ENCODE peak calls at places on chromosomes 12 and 14, in nine cellular contexts. H is esophagus squamous epithelium, M is HCT116, I is fibroblast of pulmonary artery, L is BJ, F is A673, P is AG10803, V is psoas muscle, A is spleen. Z is an unnamed sample.

GRCh38 chr12:22201101-22201500 is 133.4 kb downstream of the ST8SIA1 start:
- DNase-seq in I (no peak), V (no peak), A (no peak), H (no peak), P (no peak), F (no peak), L (no peak), M (no peak), Z (no peak)

GRCh38 chr14:58353516-58354299 is 42.0 kb upstream of the TOMM20L start:
- DNase-seq in I (no peak), V (no peak), H (no peak), M (no peak), P (peak; percentile 1), A (no peak), F (no peak), L (no peak), Z (no peak)

GRCh38 chr14:56116128-56116900 is 1.9 kb upstream of the PELI2 start:
- DNase-seq in H (no peak), I (no peak), F (no peak), M (no peak), A (peak; percentile 66), V (no peak), P (no peak), L (no peak), Z (no peak)

GRCh38 chr12:124994435-124994975 is 1.1 kb downstream of the BRI3BP start:
- DNase-seq in P (no peak), F (peak; percentile 26), L (no peak), I (no peak), A (peak; percentile 84), V (no peak), M (no peak), H (no peak), Z (no peak)

GRCh38 chr14:89755816-89756215 is 198.7 kb downstream of the EFCAB11 start:
- DNase-seq in P (no peak), V (peak; percentile 77), H (no peak), F (no peak), M (no peak), I (no peak), L (no peak), A (no peak), Z (no peak)

GRCh38 chr12:68759852-68760251 is 13.9 kb downstream of the SLC35E3 start:
- DNase-seq in F (no peak), H (no peak), I (no peak), L (no peak), P (no peak), V (no peak), M (no peak), A (peak; percentile 23), Z (no peak)

GRCh38 chr14:58171090-58171489 is 19.1 kb upstream of the ARMH4 start:
- DNase-seq in A (no peak), I (peak; percentile 83), H (no peak), L (peak; percentile 45), V (peak; percentile 74), F (peak; percentile 88), M (peak; percentile 83), P (peak; percentile 86), Z (no peak)

GRCh38 chr14:69539631-69540410 is 34.9 kb downstream of the CCDC177 start:
- DNase-seq in I (peak; percentile 91), H (no peak), L (no peak), M (no peak), A (no peak), V (no peak), P (peak; percentile 90), F (no peak), Z (no peak)

GRCh38 chr14:85037411-85037810 is 492.5 kb upstream of the FLRT2 start:
- DNase-seq in L (no peak), H (no peak), P (no peak), A (no peak), F (no peak), V (no peak), M (no peak), I (no peak), Z (no peak)

GRCh38 chr12:115752913-115753726 is 524.4 kb downstream of the MED13L start:
- DNase-seq in P (peak; percentile 78), H (no peak), V (no peak), L (no peak), M (peak; percentile 42), I (peak; percentile 86), A (no peak), F (peak; percentile 62), Z (no peak)

DNA sequence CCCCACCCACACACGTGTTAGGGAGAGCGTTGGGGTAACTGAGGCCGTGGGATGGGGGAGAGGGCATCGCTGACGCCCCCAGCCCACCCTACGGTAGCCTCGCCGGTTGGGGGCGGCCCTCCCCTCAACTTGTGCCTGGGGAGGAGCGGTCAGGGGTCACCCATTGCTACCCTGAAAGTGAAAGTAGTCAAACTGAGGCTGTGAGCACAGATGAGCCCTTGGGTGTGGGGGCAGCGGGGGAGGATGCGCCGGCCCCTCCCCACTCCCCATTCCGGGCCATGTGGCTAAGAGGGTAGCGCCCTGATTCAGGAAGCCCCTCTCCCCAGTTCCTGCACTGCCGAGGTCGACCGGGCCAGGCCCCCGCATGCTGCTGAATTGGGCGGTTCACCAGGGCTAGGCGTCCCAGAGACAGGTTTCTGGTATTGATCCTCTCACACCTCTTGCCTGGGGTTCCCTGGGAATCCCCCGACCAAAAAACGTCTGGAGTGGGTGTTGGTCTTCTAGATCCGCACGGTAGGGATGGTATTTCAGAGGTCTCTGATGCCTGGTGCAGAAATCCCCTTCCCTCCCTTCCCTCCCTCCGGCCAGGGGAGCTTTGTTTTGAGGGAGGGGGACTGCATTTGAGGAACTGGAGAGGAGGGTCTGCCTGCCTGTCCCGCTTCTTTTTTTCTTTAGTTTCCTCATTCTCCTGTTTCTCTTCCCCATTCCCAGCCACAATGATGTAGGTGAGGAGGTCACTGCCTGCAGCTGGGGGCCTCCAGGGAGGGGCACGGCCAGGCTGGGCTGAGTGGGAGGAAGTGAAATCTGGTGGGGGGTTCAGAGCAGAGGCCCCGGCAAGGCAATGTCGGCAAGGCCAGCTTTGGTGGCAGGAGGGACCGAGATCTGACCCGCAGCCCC is 999 bp downstream of the SH2B3 start:
- DNase-seq in F (no peak), M (no peak), I (no peak), V (peak; percentile 70), H (no peak), L (no peak), P (no peak), A (peak; percentile 91), Z (no peak)
- TF ChIP-seq CTCF in F (no peak), M (no peak), I (no peak), V (no peak), H (no peak), L (no peak), P (no peak), A (no peak), Z (no peak)

GRCh38 chr14:64770751-64771150 is 66.5 kb downstream of the PLEKHG3 start:
- DNase-seq in P (no peak), V (no peak), H (no peak), F (no peak), I (no peak), M (no peak), A (peak; percentile 71), L (no peak), Z (no peak)

GRCh38 chr14:64773577-64773976 is 69.4 kb downstream of the PLEKHG3 start:
- DNase-seq in V (no peak), A (peak; percentile 56), M (no peak), I (no peak), P (no peak), H (no peak), L (no peak), F (no peak), Z (no peak)

GRCh38 chr14:64771161-64771560 is 66.9 kb downstream of the PLEKHG3 start:
- DNase-seq in P (no peak), F (no peak), H (no peak), L (no peak), M (no peak), V (no peak), I (no peak), A (no peak), Z (no peak)

GRCh38 chr14:64773046-64773445 is 68.8 kb downstream of the PLEKHG3 start:
- DNase-seq in H (no peak), I (no peak), M (no peak), A (peak; percentile 41), L (no peak), P (no peak), V (no peak), F (no peak), Z (no peak)

DNA sequence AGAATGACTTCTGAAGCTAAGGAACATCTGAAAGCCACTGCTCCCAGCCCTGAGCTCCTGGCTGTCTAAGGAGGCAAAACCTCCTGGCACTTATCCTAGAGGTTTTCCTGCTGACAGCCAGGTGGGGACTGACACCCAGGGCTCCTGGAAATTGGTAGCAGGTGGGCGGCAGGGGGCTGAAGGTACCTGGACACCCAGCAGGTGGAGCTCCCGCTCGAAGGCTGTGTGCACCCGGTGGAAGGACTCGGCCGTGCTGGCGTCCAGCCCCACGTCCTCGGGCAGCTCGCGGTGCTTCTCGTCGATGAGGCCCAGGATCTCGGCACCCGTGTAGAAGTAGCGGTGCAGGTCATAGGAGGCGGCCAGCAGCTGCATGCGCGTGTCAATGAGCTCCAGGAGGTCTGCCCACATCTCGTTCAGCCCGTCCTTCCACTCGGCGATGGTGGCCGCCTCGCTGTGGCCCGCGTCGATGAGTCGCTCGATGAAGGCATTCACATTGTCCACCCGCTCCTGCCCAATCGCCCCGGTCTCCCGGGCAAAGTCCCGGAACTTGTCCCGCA is 68.2 kb downstream of the PLEKHG3 start:
- DNase-seq in H (no peak), V (no peak), L (no peak), M (no peak), F (no peak), P (no peak), I (no peak), A (peak; percentile 68), Z (no peak)
- TF ChIP-seq CTCF in H (no peak), V (no peak), L (no peak), M (no peak), F (no peak), P (no peak), I (no peak), A (no peak), Z (no peak)

DNA sequence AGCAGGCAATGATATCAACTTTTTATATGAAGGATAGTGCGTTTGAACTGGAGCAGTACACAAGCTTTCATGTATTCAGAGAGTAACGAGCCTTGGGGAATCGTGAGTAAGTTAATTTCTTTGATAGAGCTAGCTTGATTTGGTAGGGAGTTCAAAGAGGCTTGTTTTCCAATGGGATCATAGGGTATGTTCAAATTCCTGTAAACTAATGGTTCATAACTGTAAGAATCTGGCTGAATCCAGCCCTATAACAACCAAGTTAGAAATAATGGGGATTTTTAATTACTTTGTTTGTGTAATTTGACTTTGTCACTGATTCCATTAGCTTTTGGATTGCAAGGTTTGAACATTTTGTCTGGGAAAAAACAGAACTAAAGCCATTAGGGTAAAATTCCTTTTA is 94.0 kb downstream of the WNK1 start:
- DNase-seq in L (no peak), M (no peak), A (no peak), I (no peak), F (no peak), P (no peak), H (no peak), V (no peak), Z (no peak)
- TF ChIP-seq CTCF in L (no peak), M (no peak), A (no peak), I (no peak), F (no peak), P (no peak), H (no peak), V (no peak), Z (no peak)

DNA sequence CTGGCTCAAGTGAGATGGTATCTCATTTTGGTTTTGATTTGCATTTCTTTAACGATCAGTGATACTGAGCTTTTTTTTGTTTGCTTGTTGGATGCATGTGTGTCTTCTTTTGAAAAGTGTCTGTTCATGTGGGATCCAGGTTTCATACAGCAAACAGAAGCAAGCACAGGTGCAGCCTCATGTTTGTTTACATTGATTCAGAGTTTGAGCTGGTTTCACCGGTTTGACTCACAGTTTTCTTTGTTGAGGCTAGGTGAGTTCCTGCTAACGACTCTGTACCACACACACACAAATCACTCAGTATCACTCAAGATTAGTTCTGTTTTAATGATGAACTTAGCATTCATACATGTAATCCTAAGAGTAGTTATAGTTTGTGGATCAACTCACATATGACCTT is 3.7 kb downstream of the OR10G2 start:
- DNase-seq in P (no peak), I (no peak), L (no peak), H (no peak), M (no peak), F (no peak), A (no peak), V (no peak), Z (no peak)
- TF ChIP-seq CTCF in P (no peak), I (no peak), L (no peak), H (no peak), M (no peak), F (no peak), A (no peak), V (no peak), Z (no peak)

Z was measured in D721Med.